ENCODE peak calls at places on chromosomes 13 and 19, in nine cellular contexts. M, I, O, Y, E, W, B, X and K are unnamed samples.

GRCh38 chr13:100573121-100573520 is 15.5 kb downstream of the GGACT start:
- DNase-seq in I (peak; percentile 52), M (peak; percentile 78), W (peak; percentile 86), E (peak; percentile 69), Y (peak; percentile 62), O (peak; percentile 39), X (peak; percentile 86), B (peak; percentile 83), K (peak; percentile 41)

GRCh38 chr13:24605923-24606372 is 74.3 kb upstream of the ATP12A start:
- DNase-seq in X (no peak), I (no peak), E (peak; percentile 10), W (no peak), O (no peak), B (peak; percentile 43), M (no peak), Y (no peak), K (peak; percentile 48)

GRCh38 chr13:22235285-22235949 is 564.5 kb downstream of the FGF9 start:
- DNase-seq in W (peak; percentile 21), Y (no peak), M (no peak), B (no peak), E (peak; percentile 34), O (no peak), X (no peak), I (no peak), K (peak; percentile 48)

GRCh38 chr13:110371550-110372465 is 64.7 kb downstream of the COL4A2 start:
- DNase-seq in O (no peak), Y (no peak), X (peak; percentile 33), W (no peak), B (no peak), E (peak; percentile 33), M (no peak), I (no peak), K (peak; percentile 16)

GRCh38 chr19:45766919-45767346 is 2.1 kb downstream of the SIX5 start:
- DNase-seq in B (no peak), Y (no peak), E (no peak), O (no peak), W (peak; percentile 27), I (no peak), X (peak; percentile 24), M (no peak), K (no peak)

GRCh38 chr13:78852709-78853108 is 193.8 kb upstream of the OBI1 start:
- DNase-seq in M (no peak), W (no peak), E (no peak), X (no peak), I (no peak), Y (no peak), O (no peak), B (no peak), K (no peak)

GRCh38 chr19:53782698-53783097 is 41.4 kb downstream of the NLRP12 start:
- DNase-seq in M (no peak), I (no peak), X (no peak), B (no peak), E (no peak), O (no peak), Y (no peak), W (no peak), K (no peak)

GRCh38 chr19:46201413-46202310 is 27.9 kb upstream of the IGFL1 start:
- DNase-seq in M (no peak), O (no peak), X (no peak), W (no peak), I (no peak), B (peak; percentile 75), E (no peak), Y (no peak), K (no peak)

GRCh38 chr13:77898097-77898496 is 20.5 kb downstream of the EDNRB start:
- DNase-seq in X (no peak), Y (no peak), W (no peak), M (no peak), E (peak; percentile 17), B (no peak), I (no peak), O (no peak), K (no peak)

GRCh38 chr13:93244141-93244917 is 17.7 kb downstream of the GPC6 start:
- DNase-seq in I (no peak), X (no peak), Y (no peak), B (peak; percentile 57), E (no peak), M (no peak), W (peak; percentile 11), O (no peak), K (no peak)

GRCh38 chr19:18006895-18007604 is 920 bp upstream of the ARRDC2 start:
- DNase-seq in E (peak; percentile 87), X (peak; percentile 92), W (peak; percentile 87), O (peak; percentile 75), I (peak; percentile 79), B (peak; percentile 80), M (peak; percentile 88), Y (peak; percentile 82), K (peak; percentile 84)

GRCh38 chr19:6340493-6341201 is 7.2 kb upstream of the ACER1 start:
- DNase-seq in O (no peak), X (no peak), M (no peak), W (no peak), I (no peak), B (no peak), Y (peak; percentile 17), E (no peak), K (no peak)
- TF ChIP-seq CTCF in O (no peak), X (no peak), M (no peak), W (no peak), I (no peak), B (no peak), Y (peak; percentile 34), E (no peak), K (no peak)

DNA sequence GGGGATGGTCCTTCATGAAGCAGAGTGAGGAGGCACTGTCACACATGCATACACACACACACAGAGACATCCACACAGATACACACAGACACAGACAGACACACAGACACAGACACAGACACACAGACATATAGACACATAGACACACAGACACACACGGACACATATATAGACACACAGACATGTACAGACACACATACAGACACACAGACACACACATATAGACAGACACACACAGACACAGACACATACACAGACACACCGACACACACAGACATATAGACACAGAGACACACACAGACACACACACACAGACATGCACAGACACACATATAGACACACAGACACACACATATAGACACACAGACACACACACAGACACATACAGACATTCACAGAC is 173.9 kb downstream of the URI1 start:
- DNase-seq in I (no peak), W (no peak), E (no peak), X (no peak), O (no peak), Y (no peak), B (no peak), M (no peak), K (no peak)
- TF ChIP-seq CTCF in I (no peak), W (no peak), E (no peak), X (no peak), O (no peak), Y (no peak), B (no peak), M (no peak), K (no peak)

GRCh38 chr19:3554254-3555083 is 2.9 kb downstream of the MFSD12 start:
- DNase-seq in B (no peak), M (no peak), I (no peak), Y (peak; percentile 69), E (no peak), O (no peak), X (no peak), W (no peak), K (no peak)

GRCh38 chr19:3556423-3556977 is 886 bp downstream of the MFSD12 start:
- DNase-seq in M (no peak), Y (no peak), X (no peak), E (no peak), I (no peak), B (no peak), O (no peak), W (no peak), K (no peak)

GRCh38 chr19:3555653-3556422 is 1.5 kb downstream of the MFSD12 start:
- DNase-seq in X (no peak), W (no peak), E (no peak), M (no peak), O (no peak), Y (no peak), I (no peak), B (no peak), K (no peak)

GRCh38 chr19:3556978-3557460 is 367 bp downstream of the MFSD12 start:
- DNase-seq in X (no peak), M (peak; percentile 51), W (peak; percentile 41), O (peak; percentile 46), I (peak; percentile 66), E (no peak), Y (peak; percentile 65), B (peak; percentile 63), K (peak; percentile 67)

GRCh38 chr19:3557461-3558248 is at the start of gene MFSD12:
- DNase-seq in O (peak; percentile 93), E (peak; percentile 100), M (peak; percentile 96), I (peak; percentile 95), X (peak; percentile 94), W (peak; percentile 97), Y (peak; percentile 95), B (peak; percentile 96), K (peak; percentile 92)
- TF ChIP-seq CTCF in O (no peak), E (no peak), M (no peak), I (no peak), X (peak; percentile 23), W (no peak), Y (no peak), B (no peak), K (no peak)

GRCh38 chr19:40693150-40693788 is 2.8 kb upstream of the NUMBL start:
- DNase-seq in E (no peak), O (no peak), X (no peak), B (no peak), I (no peak), Y (no peak), W (no peak), M (no peak), K (no peak)
- TF ChIP-seq CTCF in E (no peak), O (no peak), X (no peak), B (no peak), I (no peak), Y (no peak), W (no peak), M (no peak), K (no peak)

GRCh38 chr19:51131780-51132680 is 7.3 kb downstream of the SIGLEC9 start:
- DNase-seq in E (peak; percentile 52), O (no peak), B (no peak), I (no peak), Y (no peak), X (peak; percentile 93), M (peak; percentile 31), W (peak; percentile 44), K (no peak)
- TF ChIP-seq CTCF in E (peak; percentile 21), O (no peak), B (no peak), I (no peak), Y (no peak), X (no peak), M (no peak), W (peak; percentile 27), K (no peak)